ENCODE peak calls at places on chromosome 2, in six cellular contexts. J, U, R, G, N and H are unnamed samples.

GRCh38 chr2:88810017-88810416 is 118.5 kb downstream of the RPIA start:
- DNase-seq in J (no peak), U (no peak), R (no peak), G (no peak), N (no peak), H (no peak)

GRCh38 chr2:227365833-227366232 is 13.3 kb downstream of the TM4SF20 start:
- DNase-seq in J (no peak), U (no peak), R (peak; percentile 50), G (no peak), N (no peak), H (no peak)

GRCh38 chr2:25294573-25295462 is 46.9 kb downstream of the DNMT3A start:
- DNase-seq in J (no peak), U (peak; percentile 40), R (peak; percentile 47), G (peak; percentile 91), N (no peak), H (peak; percentile 71)

GRCh38 chr2:9378433-9379371 is 44.6 kb downstream of the ITGB1BP1 start:
- DNase-seq in J (no peak), U (peak; percentile 83), R (peak; percentile 84), G (peak; percentile 87), N (peak; percentile 82), H (no peak)

GRCh38 chr2:173653427-173653795 is 298.7 kb downstream of the CDCA7 start:
- DNase-seq in J (no peak), U (no peak), R (no peak), G (no peak), N (no peak), H (no peak)

GRCh38 chr2:157853211-157853610 is 22.9 kb downstream of the ACVR1 start:
- DNase-seq in J (no peak), U (peak; percentile 51), R (no peak), G (no peak), N (no peak), H (no peak)

GRCh38 chr2:174916270-174916930 is 88.8 kb downstream of the CHN1 start:
- DNase-seq in J (no peak), U (no peak), R (no peak), G (no peak), N (no peak), H (no peak)

GRCh38 chr2:237432484-237433092 is 18.6 kb upstream of the COL6A3 start:
- DNase-seq in J (no peak), U (peak; percentile 99), R (peak; percentile 58), G (peak; percentile 63), N (peak; percentile 99), H (no peak)

GRCh38 chr2:152376968-152377367 is 42.0 kb downstream of the FMNL2 start:
- DNase-seq in J (no peak), U (peak; percentile 12), R (no peak), G (no peak), N (no peak), H (no peak)

GRCh38 chr2:206004004-206004693 is 81.8 kb downstream of the INO80D start:
- DNase-seq in J (no peak), U (peak; percentile 6), R (peak; percentile 37), G (no peak), N (no peak), H (no peak)

GRCh38 chr2:175844169-175844568 is 157.9 kb downstream of the LNPK start:
- DNase-seq in J (no peak), U (peak; percentile 45), R (peak; percentile 31), G (no peak), N (peak; percentile 62), H (no peak)

GRCh38 chr2:25230626-25231311 is 62.4 kb upstream of the POMC start:
- DNase-seq in J (no peak), U (no peak), R (no peak), G (peak; percentile 37), N (no peak), H (no peak)

GRCh38 chr2:160920791-160921303 is 239.4 kb upstream of the TANK start:
- DNase-seq in J (no peak), U (peak; percentile 61), R (peak; percentile 90), G (peak; percentile 59), N (peak; percentile 94), H (no peak)

GRCh38 chr2:25927357-25927756 is 49.1 kb upstream of the ASXL2 start:
- DNase-seq in J (no peak), U (no peak), R (no peak), G (no peak), N (no peak), H (no peak)

GRCh38 chr2:84283496-84283895 is 175.6 kb downstream of the SUCLG1 start:
- DNase-seq in J (no peak), U (no peak), R (no peak), G (no peak), N (no peak), H (no peak)

GRCh38 chr2:132547089-132547687 is 122.8 kb downstream of the LYPD1 start:
- DNase-seq in J (no peak), U (peak; percentile 66), R (peak; percentile 88), G (peak; percentile 57), N (peak; percentile 62), H (peak; percentile 27)

GRCh38 chr2:132902626-132903025 is 232.6 kb upstream of the LYPD1 start:
- DNase-seq in J (no peak), U (peak; percentile 4), R (no peak), G (no peak), N (no peak), H (no peak)

GRCh38 chr2:8389373-8390108 is 292.3 kb upstream of the ID2 start:
- DNase-seq in J (no peak), U (no peak), R (peak; percentile 12), G (no peak), N (no peak), H (no peak)